ENCODE peak calls at places on chromosome 1, in four cellular contexts. H is psoas muscle, M is gastrocnemius medialis, B is astrocyte of the spinal cord. E is an unnamed sample.

GRCh38 chr1:997728-998050 is 2.2 kb downstream of the HES4 start:
- DNase-seq in H (peak), M (no peak), B (no peak), E (no peak)

GRCh38 chr1:52323731-52324130 is 42.3 kb downstream of the CC2D1B start:
- DNase-seq in H (no peak), M (no peak), B (no peak), E (no peak)

GRCh38 chr1:3869751-3870301 is 12.6 kb downstream of the DFFB start:
- DNase-seq in H (no peak), M (no peak), B (peak), E (no peak)

GRCh38 chr1:76494807-76495206 is 372.5 kb upstream of the ST6GALNAC5 start:
- DNase-seq in H (no peak), M (no peak), B (no peak), E (no peak)

GRCh38 chr1:46575300-46575699 is 23.9 kb upstream of the KNCN start:
- DNase-seq in H (no peak), M (no peak), B (no peak), E (no peak)

GRCh38 chr1:215768303-215768702 is 201.2 kb downstream of the KCTD3 start:
- DNase-seq in H (no peak), M (no peak), B (no peak), E (no peak)

GRCh38 chr1:87863317-87863716 is 534.6 kb downstream of the LMO4 start:
- DNase-seq in H (no peak), M (no peak), B (no peak), E (no peak)

GRCh38 chr1:182611326-182611725 is 7.1 kb upstream of the RGS16 start:
- DNase-seq in H (no peak), M (no peak), B (no peak), E (no peak)

GRCh38 chr1:203057831-203058673 is 27.8 kb downstream of the MYOG start:
- DNase-seq in H (no peak), M (no peak), B (no peak), E (no peak)

GRCh38 chr1:155077346-155077745 is 1.3 kb upstream of the EFNA3 start:
- DNase-seq in H (no peak), M (no peak), B (no peak), E (no peak)
- TF ChIP-seq CTCF in H (no peak), M (no peak), B (no peak), E (no peak)

DNA sequence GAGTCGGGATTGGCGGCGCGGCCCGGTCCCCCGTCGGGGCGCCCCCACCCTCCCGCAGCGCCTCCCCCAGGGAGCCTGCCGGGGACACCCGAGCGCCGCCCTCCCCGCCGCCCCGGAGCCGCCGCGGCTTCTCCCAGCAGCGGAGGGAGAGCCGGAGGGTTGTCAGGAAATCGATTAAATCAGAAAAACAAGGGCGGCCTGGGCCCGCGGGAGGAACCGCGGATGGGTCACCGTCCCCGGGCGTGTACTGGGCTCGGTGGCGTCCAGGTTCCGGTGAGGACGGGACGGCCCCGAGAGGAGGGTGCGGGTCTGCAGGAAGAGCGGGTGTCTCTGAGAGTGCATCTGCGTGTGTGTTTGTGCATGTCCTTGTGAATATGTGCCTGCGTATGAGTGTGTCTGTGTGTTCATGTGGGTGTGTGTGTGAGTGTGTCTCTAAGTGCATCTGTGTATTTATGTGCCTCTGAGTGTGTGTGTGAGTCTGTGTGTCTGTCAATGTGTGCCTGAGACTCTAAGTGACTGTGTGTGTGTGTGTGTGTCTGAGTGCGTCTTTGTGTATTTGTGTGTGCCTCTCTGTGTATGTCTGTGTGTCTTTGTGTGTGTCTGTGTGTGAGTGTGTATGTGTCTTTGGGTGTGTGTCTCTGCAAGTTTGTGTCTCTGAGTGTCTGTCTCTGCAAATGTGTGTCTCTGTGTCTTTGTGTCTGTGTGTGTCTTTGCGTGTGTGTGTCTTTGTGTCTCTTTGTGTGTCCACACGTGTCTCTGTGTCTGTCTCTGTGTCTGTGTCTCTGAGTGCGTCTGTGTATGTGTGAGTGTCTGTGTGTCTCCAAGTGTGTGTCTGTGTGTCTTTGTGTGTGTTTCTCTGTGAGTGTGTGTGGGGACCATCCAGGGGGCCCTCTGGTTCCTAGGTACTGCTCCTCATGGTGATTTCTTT is 1.1 kb downstream of the SPSB1 start:
- DNase-seq in H (no peak), M (no peak), B (no peak), E (no peak)
- TF ChIP-seq CTCF in H (no peak), M (no peak), B (no peak), E (no peak)

GRCh38 chr1:100219457-100219856 is 30.2 kb downstream of the DBT start:
- DNase-seq in H (no peak), M (no peak), B (no peak), E (no peak)
- TF ChIP-seq CTCF in H (no peak), M (no peak), B (no peak), E (no peak)

DNA sequence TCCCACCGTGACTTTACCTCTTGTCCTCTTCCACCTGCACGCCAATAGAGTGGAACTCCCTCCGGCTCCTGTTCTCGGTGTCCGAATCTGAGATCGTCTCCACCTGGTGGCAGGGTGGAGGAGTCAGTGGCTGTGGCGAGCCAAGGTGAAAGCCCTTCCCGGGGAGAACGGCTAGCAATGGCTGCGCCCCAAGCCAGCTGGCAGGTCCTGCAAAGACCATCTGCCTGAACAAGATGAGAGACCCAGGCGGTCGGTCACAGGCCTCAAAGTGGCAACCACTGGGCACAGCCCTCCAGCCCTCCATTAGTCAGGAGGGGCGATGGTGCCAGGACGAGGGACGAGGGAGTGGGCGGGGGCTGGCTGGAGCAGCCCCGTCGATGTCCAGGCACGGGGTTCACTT is 25.4 kb upstream of the SMIM12 start:
- DNase-seq in H (no peak), M (no peak), B (no peak), E (no peak)
- TF ChIP-seq CTCF in H (no peak), M (no peak), B (no peak), E (no peak)

GRCh38 chr1:94395231-94395630 is 23.0 kb upstream of the ABCD3 start:
- DNase-seq in H (no peak), M (no peak), B (no peak), E (no peak)

GRCh38 chr1:94395748-94396309 is 22.4 kb upstream of the ABCD3 start:
- DNase-seq in H (no peak), M (no peak), B (no peak), E (no peak)

GRCh38 chr1:94394247-94394646 is 23.9 kb upstream of the ABCD3 start:
- DNase-seq in H (no peak), M (no peak), B (no peak), E (no peak)

GRCh38 chr1:94398356-94398755 is 19.8 kb upstream of the ABCD3 start:
- DNase-seq in H (no peak), M (no peak), B (peak), E (no peak)

DNA sequence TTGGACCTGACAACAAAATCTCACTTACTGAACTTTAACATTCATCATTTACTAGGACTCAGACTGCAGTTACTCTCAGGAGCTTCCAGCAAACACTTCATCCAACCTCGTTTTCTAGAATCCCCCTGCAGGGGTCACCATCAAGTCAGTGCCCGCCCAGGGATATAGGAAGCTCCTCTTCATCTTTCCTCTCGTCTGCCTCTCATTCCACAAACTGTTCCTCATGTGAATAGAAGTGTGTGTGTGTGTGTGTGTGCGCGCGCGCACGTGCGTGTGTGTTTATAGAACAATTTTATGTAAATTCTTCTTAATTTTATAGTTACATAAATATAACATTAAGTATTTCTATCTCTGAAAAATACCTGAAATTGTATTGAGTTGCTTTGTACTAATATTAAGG is 21.8 kb upstream of the ABCD3 start:
- DNase-seq in H (no peak), M (no peak), B (no peak), E (no peak)
- TF ChIP-seq CTCF in H (no peak), M (no peak), B (no peak), E (peak)

E was measured in type B pancreatic cell.